ENCODE peak calls at places on chromosomes 2 and 18, in seven cellular contexts. H is ovary, V is endothelial cell, C is RWPE1, W is GM12865, Y is heart left ventricle, K is neural progenitor cell. D is an unnamed sample.

GRCh38 chr18:47331051-47331450 is 79.6 kb upstream of the SKOR2 start:
- DNase-seq in C (no peak), Y (no peak), V (no peak), K (no peak), H (no peak), W (no peak), D (no peak)

GRCh38 chr2:241095594-241096290 is 6.3 kb downstream of the MTERF4 start:
- DNase-seq in K (no peak), H (no peak), C (no peak), Y (no peak), V (no peak), W (no peak), D (no peak)

GRCh38 chr2:155815851-155816250 is 516.7 kb downstream of the NR4A2 start:
- DNase-seq in V (peak), C (no peak), Y (no peak), H (no peak), K (peak), W (peak), D (peak)

GRCh38 chr2:35538796-35539195 is 816.8 kb upstream of the CRIM1 start:
- DNase-seq in K (no peak), Y (no peak), H (no peak), V (no peak), W (no peak), C (no peak), D (no peak)

GRCh38 chr18:48752478-48752877 is 198.3 kb downstream of the SMAD7 start:
- DNase-seq in W (no peak), V (no peak), Y (no peak), C (no peak), H (no peak), K (no peak), D (no peak)

GRCh38 chr2:28506112-28506511 is 10.3 kb downstream of the PLB1 start:
- DNase-seq in V (no peak), Y (no peak), W (no peak), K (no peak), H (no peak), C (no peak), D (no peak)

GRCh38 chr2:27159271-27159670 is 10.5 kb downstream of the TCF23 start:
- DNase-seq in Y (no peak), V (no peak), C (no peak), W (no peak), H (no peak), K (no peak), D (no peak)

GRCh38 chr2:63283273-63283672 is 232.6 kb downstream of the OTX1 start:
- DNase-seq in W (no peak), H (no peak), V (no peak), Y (no peak), C (no peak), K (no peak), D (no peak)

GRCh38 chr2:8509613-8510012 is 172.2 kb upstream of the ID2 start:
- DNase-seq in K (no peak), H (no peak), W (no peak), V (no peak), C (no peak), Y (no peak), D (no peak)

GRCh38 chr18:10143601-10144000 is 229.8 kb downstream of the VAPA start:
- DNase-seq in W (no peak), K (no peak), C (no peak), H (peak), Y (no peak), V (no peak), D (no peak)

GRCh38 chr2:177784449-177784845 is 288.1 kb downstream of the PDE11A start:
- DNase-seq in W (no peak), C (no peak), K (no peak), V (no peak), H (no peak), Y (no peak), D (no peak)

GRCh38 chr18:76376668-76377358 is 118.2 kb downstream of the ZNF516 start:
- DNase-seq in C (no peak), V (no peak), W (no peak), Y (no peak), K (no peak), H (no peak), D (no peak)

GRCh38 chr2:43368483-43369385 is 142.3 kb upstream of the ZFP36L2 start:
- DNase-seq in W (no peak), K (no peak), C (no peak), V (no peak), H (no peak), Y (no peak), D (no peak)

GRCh38 chr2:238700506-238701050 is 147.3 kb upstream of the TWIST2 start:
- DNase-seq in H (peak), V (no peak), Y (no peak), K (no peak), W (no peak), C (no peak), D (no peak)

GRCh38 chr18:29651121-29651675 is 1391.3 kb downstream of the DSC3 start:
- DNase-seq in K (no peak), C (peak), Y (no peak), V (no peak), W (no peak), H (no peak), D (no peak)

GRCh38 chr2:30710461-30710860 is 96.8 kb downstream of the CAPN13 start:
- DNase-seq in C (no peak), V (no peak), W (no peak), H (no peak), Y (no peak), K (no peak), D (no peak)

GRCh38 chr18:52685316-52685715 is 345.3 kb downstream of the DCC start:
- DNase-seq in C (no peak), W (no peak), Y (no peak), V (no peak), H (no peak), K (no peak), D (no peak)

GRCh38 chr2:205543262-205543843 is 138.9 kb upstream of the NRP2 start:
- DNase-seq in V (no peak), H (no peak), Y (no peak), C (no peak), W (no peak), K (no peak), D (no peak)

GRCh38 chr2:162473-163135 is 101.2 kb downstream of the SH3YL1 start:
- DNase-seq in K (no peak), W (no peak), C (no peak), V (no peak), Y (no peak), H (no peak), D (no peak)

GRCh38 chr2:42880738-42881525 is 88.5 kb upstream of the HAAO start:
- DNase-seq in C (no peak), K (no peak), Y (no peak), V (no peak), W (no peak), H (no peak), D (no peak)

GRCh38 chr2:119864318-119864717 is 104.6 kb downstream of the PTPN4 start:
- DNase-seq in Y (no peak), W (no peak), V (no peak), H (no peak), C (no peak), K (no peak), D (no peak)

GRCh38 chr2:39135678-39136259 is 14.9 kb upstream of the SOS1 start:
- DNase-seq in C (no peak), K (no peak), Y (no peak), H (no peak), V (no peak), W (no peak), D (no peak)

GRCh38 chr18:34591920-34592444 is 118.1 kb upstream of the DTNA start:
- DNase-seq in Y (no peak), W (no peak), C (no peak), V (no peak), H (no peak), K (no peak), D (no peak)

GRCh38 chr18:34594243-34594642 is 115.9 kb upstream of the DTNA start:
- DNase-seq in V (no peak), Y (no peak), K (no peak), C (no peak), H (no peak), W (no peak), D (no peak)

GRCh38 chr18:34592961-34593382 is 117.1 kb upstream of the DTNA start:
- DNase-seq in K (peak), V (peak), C (no peak), H (peak), Y (peak), W (no peak), D (peak)

GRCh38 chr18:34598136-34598635 is 111.9 kb upstream of the DTNA start:
- DNase-seq in K (no peak), H (no peak), W (no peak), Y (no peak), V (no peak), C (no peak), D (no peak)

GRCh38 chr18:34595673-34596072 is 114.4 kb upstream of the DTNA start:
- DNase-seq in Y (no peak), K (peak), C (no peak), W (peak), V (no peak), H (no peak), D (peak)
- TF ChIP-seq CTCF in Y (no peak), K (peak), C (no peak), W (no peak), V (no peak), H (no peak), D (peak)

DNA sequence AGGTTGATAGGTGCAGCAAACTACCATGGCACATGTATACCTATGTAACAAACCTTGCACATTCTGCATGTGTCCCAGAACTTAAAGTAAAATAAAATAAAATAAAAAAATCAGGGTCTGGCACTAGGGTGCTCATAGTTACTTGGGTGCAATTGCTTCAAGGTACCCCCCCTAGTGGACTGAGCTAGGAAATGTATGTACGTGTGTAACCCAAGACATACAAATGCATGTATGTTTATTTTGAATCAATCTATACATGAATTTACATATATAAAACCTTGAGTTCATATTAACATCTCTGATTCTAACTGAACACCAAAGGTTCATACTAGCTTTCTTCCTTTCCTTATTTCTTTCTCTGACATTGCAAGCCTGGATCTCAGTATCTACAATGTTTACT is 51.5 kb downstream of the USP37 start:
- DNase-seq in Y (no peak), H (no peak), C (no peak), K (peak), W (peak), V (no peak), D (no peak)
- TF ChIP-seq CTCF in Y (no peak), H (no peak), C (no peak), K (peak), W (peak), V (peak), D (no peak)

DNA sequence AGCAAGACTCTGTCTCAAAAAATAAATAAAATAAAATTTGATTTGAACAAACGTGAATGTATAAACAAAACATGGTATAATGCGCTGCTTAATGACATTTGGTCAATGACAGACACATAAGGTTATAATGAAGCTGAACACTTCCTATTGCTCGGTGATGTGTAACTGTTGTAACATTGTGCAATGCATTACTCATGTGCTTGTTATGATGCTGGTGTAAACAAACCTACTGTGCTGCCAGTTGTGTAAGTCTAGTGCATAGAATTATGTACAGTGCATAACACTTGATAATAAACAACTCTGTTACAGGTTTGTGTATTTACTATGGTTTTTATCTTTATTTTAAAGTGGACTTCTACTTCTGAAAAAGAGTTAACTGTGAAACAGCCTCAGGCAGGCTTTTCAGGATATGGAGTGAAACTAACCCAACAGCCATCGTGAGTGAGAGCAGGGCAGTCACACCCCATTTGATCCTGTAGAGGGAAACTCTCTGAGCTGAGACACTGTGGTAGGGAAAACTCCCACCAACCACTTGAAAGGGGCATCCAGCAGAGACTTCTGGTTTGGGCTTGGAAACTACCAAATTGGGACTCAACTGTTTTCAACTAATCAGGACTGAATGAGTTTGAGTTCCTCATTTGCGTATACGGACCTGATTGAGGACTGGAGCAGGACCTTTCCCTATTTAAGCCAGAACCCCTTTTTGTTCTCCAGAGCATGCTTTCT is 8.7 kb upstream of the RPRD1A start:
- DNase-seq in C (no peak), K (no peak), V (no peak), H (no peak), W (peak), Y (no peak), D (no peak)
- TF ChIP-seq CTCF in C (no peak), K (no peak), V (no peak), H (no peak), W (no peak), Y (no peak), D (no peak)

GRCh38 chr2:74527741-74528140 is 1.7 kb upstream of the DQX1 start:
- DNase-seq in C (no peak), V (no peak), H (peak), W (no peak), Y (no peak), K (no peak), D (no peak)

GRCh38 chr2:74529357-74530238 is at the start of the genes AUP1 and HTRA2:
- DNase-seq in C (peak), K (peak), V (peak), H (peak), W (peak), Y (peak), D (peak)

GRCh38 chr2:74530239-74531161 is 767 bp downstream of the HTRA2 start:
- DNase-seq in C (no peak), Y (peak), V (peak), H (no peak), W (peak), K (peak), D (peak)

GRCh38 chr2:74526649-74527230 is 709 bp upstream of the DQX1 start:
- DNase-seq in W (no peak), H (no peak), K (no peak), Y (no peak), C (no peak), V (no peak), D (no peak)

GRCh38 chr2:74528600-74529356 is 728 bp downstream of the AUP1 start:
- DNase-seq in V (no peak), Y (no peak), H (no peak), W (peak), C (no peak), K (no peak), D (no peak)
- TF ChIP-seq CTCF in V (no peak), Y (no peak), H (no peak), W (no peak), C (no peak), K (no peak), D (no peak)

GRCh38 chr2:218867900-218868299 is 8.3 kb downstream of the WNT6 start:
- DNase-seq in V (no peak), K (no peak), C (no peak), H (no peak), W (no peak), Y (peak), D (no peak)
- TF ChIP-seq CTCF in V (no peak), K (no peak), C (no peak), H (no peak), W (no peak), Y (no peak), D (no peak)

GRCh38 chr2:56132138-56132537 is 51.7 kb upstream of the CCDC85A start:
- DNase-seq in W (peak), Y (no peak), H (no peak), K (peak), V (no peak), C (peak), D (no peak)

GRCh38 chr2:56127773-56128170 is 56.0 kb upstream of the CCDC85A start:
- DNase-seq in K (no peak), C (no peak), W (no peak), V (no peak), Y (no peak), H (no peak), D (no peak)

GRCh38 chr2:56133441-56133840 is 50.3 kb upstream of the CCDC85A start:
- DNase-seq in H (no peak), K (no peak), C (no peak), W (no peak), V (no peak), Y (no peak), D (no peak)

GRCh38 chr2:56128235-56128634 is 55.6 kb upstream of the CCDC85A start:
- DNase-seq in C (no peak), K (no peak), W (no peak), H (no peak), Y (no peak), V (no peak), D (no peak)

DNA sequence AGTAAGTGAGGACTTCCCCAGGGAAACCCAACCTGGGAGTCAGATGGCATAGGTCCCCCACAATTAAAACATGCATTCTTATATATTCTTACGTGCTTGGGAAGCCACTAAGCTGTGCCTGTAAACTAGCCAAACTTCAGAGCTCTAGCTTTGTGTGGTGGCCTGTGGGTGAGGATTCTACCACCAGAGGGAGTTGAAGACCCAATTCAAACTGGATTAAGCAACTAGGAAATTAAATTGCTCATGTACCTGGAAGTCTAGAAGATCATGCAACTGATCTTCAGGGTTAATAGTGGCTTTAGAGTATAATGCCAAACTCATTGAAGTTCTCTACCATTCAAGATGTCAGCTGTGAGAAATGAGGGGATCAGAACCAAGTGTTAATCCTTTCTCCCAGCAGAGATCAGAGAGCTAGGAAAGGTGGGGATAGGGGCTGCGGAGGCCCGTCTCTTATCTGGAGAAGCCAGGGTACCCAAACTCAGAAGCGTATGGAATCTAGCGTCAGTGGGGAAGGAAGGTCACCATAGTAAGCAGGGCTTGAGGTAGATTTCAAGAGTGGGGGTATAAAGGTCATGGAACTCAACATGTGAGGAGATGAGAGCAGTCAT is 53.2 kb upstream of the CCDC85A start:
- DNase-seq in H (no peak), K (peak), W (peak), Y (no peak), C (peak), V (peak), D (peak)
- TF ChIP-seq CTCF in H (no peak), K (peak), W (peak), Y (peak), C (peak), V (peak), D (peak)